ENCODE peak calls at places on chromosomes 7 and 10, in nine cellular contexts. One of them, this sample, is unnamed.

GRCh38 chr7:158816271-158816670 is 13.0 kb downstream of the ESYT2 start:
- DNase-seq in EL: no peak
- DNase-seq in substantia nigra: no peak
- DNase-seq in activated CD8-positive, alpha-beta memory T cell treated with anti-CD3 and anti-CD28 coated beads, Interleukin-2, amount 50 U/mL, for 4 hours: no peak
- DNase-seq in NCI-H1105: no peak
- DNase-seq in posterior cingulate gyrus: no peak
- DNase-seq in caudate nucleus: no peak
- DNase-seq in COLO829: no peak
- DNase-seq in stromal cell of bone marrow: no peak
- DNase-seq in this sample: no peak

GRCh38 chr7:148185050-148185449 is 405.5 kb upstream of the C7orf33 start:
- DNase-seq in EL: peak; percentile 2
- DNase-seq in substantia nigra: no peak
- DNase-seq in activated CD8-positive, alpha-beta memory T cell treated with anti-CD3 and anti-CD28 coated beads, Interleukin-2, amount 50 U/mL, for 4 hours: no peak
- DNase-seq in NCI-H1105: no peak
- DNase-seq in posterior cingulate gyrus: no peak
- DNase-seq in caudate nucleus: no peak
- DNase-seq in COLO829: no peak
- DNase-seq in stromal cell of bone marrow: peak; percentile 26
- DNase-seq in this sample: no peak

GRCh38 chr10:34866848-34867247 is 51.8 kb upstream of the PARD3 start:
- DNase-seq in EL: peak; percentile 29
- DNase-seq in substantia nigra: no peak
- DNase-seq in activated CD8-positive, alpha-beta memory T cell treated with anti-CD3 and anti-CD28 coated beads, Interleukin-2, amount 50 U/mL, for 4 hours: no peak
- DNase-seq in NCI-H1105: no peak
- DNase-seq in posterior cingulate gyrus: no peak
- DNase-seq in caudate nucleus: no peak
- DNase-seq in COLO829: no peak
- DNase-seq in stromal cell of bone marrow: no peak
- DNase-seq in this sample: no peak

GRCh38 chr10:70549962-70550845 is 52.3 kb downstream of the PRF1 start:
- DNase-seq in EL: peak; percentile 65
- DNase-seq in substantia nigra: peak; percentile 45
- DNase-seq in activated CD8-positive, alpha-beta memory T cell treated with anti-CD3 and anti-CD28 coated beads, Interleukin-2, amount 50 U/mL, for 4 hours: peak; percentile 80
- DNase-seq in NCI-H1105: no peak
- DNase-seq in posterior cingulate gyrus: peak; percentile 81
- DNase-seq in caudate nucleus: peak; percentile 32
- DNase-seq in COLO829: peak; percentile 27
- DNase-seq in stromal cell of bone marrow: peak; percentile 29
- DNase-seq in this sample: peak; percentile 11

GRCh38 chr7:139043823-139044812 is 8.3 kb upstream of the ZC3HAV1L start:
- DNase-seq in EL: no peak
- DNase-seq in substantia nigra: no peak
- DNase-seq in activated CD8-positive, alpha-beta memory T cell treated with anti-CD3 and anti-CD28 coated beads, Interleukin-2, amount 50 U/mL, for 4 hours: peak; percentile 82
- DNase-seq in NCI-H1105: no peak
- DNase-seq in posterior cingulate gyrus: no peak
- DNase-seq in caudate nucleus: no peak
- DNase-seq in COLO829: no peak
- DNase-seq in stromal cell of bone marrow: no peak
- DNase-seq in this sample: no peak

GRCh38 chr7:35593896-35594295 is 101.0 kb downstream of the HERPUD2 start:
- DNase-seq in EL: peak; percentile 13
- DNase-seq in substantia nigra: no peak
- DNase-seq in activated CD8-positive, alpha-beta memory T cell treated with anti-CD3 and anti-CD28 coated beads, Interleukin-2, amount 50 U/mL, for 4 hours: no peak
- DNase-seq in NCI-H1105: no peak
- DNase-seq in posterior cingulate gyrus: no peak
- DNase-seq in caudate nucleus: no peak
- DNase-seq in COLO829: peak; percentile 31
- DNase-seq in stromal cell of bone marrow: no peak
- DNase-seq in this sample: no peak

GRCh38 chr10:5600908-5601307 is 65.5 kb downstream of the ASB13 start:
- DNase-seq in EL: no peak
- DNase-seq in substantia nigra: no peak
- DNase-seq in activated CD8-positive, alpha-beta memory T cell treated with anti-CD3 and anti-CD28 coated beads, Interleukin-2, amount 50 U/mL, for 4 hours: no peak
- DNase-seq in NCI-H1105: no peak
- DNase-seq in posterior cingulate gyrus: no peak
- DNase-seq in caudate nucleus: no peak
- DNase-seq in COLO829: no peak
- DNase-seq in stromal cell of bone marrow: no peak
- DNase-seq in this sample: no peak

GRCh38 chr10:86591436-86591835 is 62.9 kb upstream of the OPN4 start:
- DNase-seq in EL: no peak
- DNase-seq in substantia nigra: no peak
- DNase-seq in activated CD8-positive, alpha-beta memory T cell treated with anti-CD3 and anti-CD28 coated beads, Interleukin-2, amount 50 U/mL, for 4 hours: no peak
- DNase-seq in NCI-H1105: no peak
- DNase-seq in posterior cingulate gyrus: no peak
- DNase-seq in caudate nucleus: no peak
- DNase-seq in COLO829: no peak
- DNase-seq in stromal cell of bone marrow: no peak
- DNase-seq in this sample: no peak

GRCh38 chr7:118372530-118372929 is 148.0 kb downstream of the ANKRD7 start:
- DNase-seq in EL: no peak
- DNase-seq in substantia nigra: no peak
- DNase-seq in activated CD8-positive, alpha-beta memory T cell treated with anti-CD3 and anti-CD28 coated beads, Interleukin-2, amount 50 U/mL, for 4 hours: no peak
- DNase-seq in NCI-H1105: no peak
- DNase-seq in posterior cingulate gyrus: no peak
- DNase-seq in caudate nucleus: no peak
- DNase-seq in COLO829: no peak
- DNase-seq in stromal cell of bone marrow: no peak
- DNase-seq in this sample: no peak

GRCh38 chr7:77455334-77455733 is 39.2 kb upstream of the GSAP start:
- DNase-seq in EL: peak; percentile 86
- DNase-seq in substantia nigra: peak; percentile 25
- DNase-seq in activated CD8-positive, alpha-beta memory T cell treated with anti-CD3 and anti-CD28 coated beads, Interleukin-2, amount 50 U/mL, for 4 hours: no peak
- DNase-seq in NCI-H1105: no peak
- DNase-seq in posterior cingulate gyrus: peak; percentile 52
- DNase-seq in caudate nucleus: peak; percentile 26
- DNase-seq in COLO829: no peak
- DNase-seq in stromal cell of bone marrow: peak; percentile 91
- DNase-seq in this sample: peak; percentile 15

GRCh38 chr7:117588352-117588794 is 108.5 kb downstream of the CFTR start:
- DNase-seq in EL: no peak
- DNase-seq in substantia nigra: no peak
- DNase-seq in activated CD8-positive, alpha-beta memory T cell treated with anti-CD3 and anti-CD28 coated beads, Interleukin-2, amount 50 U/mL, for 4 hours: no peak
- DNase-seq in NCI-H1105: no peak
- DNase-seq in posterior cingulate gyrus: no peak
- DNase-seq in caudate nucleus: no peak
- DNase-seq in COLO829: no peak
- DNase-seq in stromal cell of bone marrow: peak; percentile 0
- DNase-seq in this sample: no peak

This sample was measured in amygdala.